ENCODE peak calls at places on chromosomes 4 and X, in six cellular contexts. B is breast epithelium, V is GM10248, X is A673, O is GM20000, U is tibial nerve. W is an unnamed sample.

GRCh38 chr4:23337292-23337691 is 552.6 kb downstream of the PPARGC1A start:
- DNase-seq in B (no peak), V (no peak), X (no peak), O (no peak), U (no peak), W (no peak)

GRCh38 chrX:633655-634305 is 3.2 kb downstream of the SHOX start:
- DNase-seq in B (no peak), V (no peak), X (no peak), O (no peak), U (no peak), W (no peak)

GRCh38 chrX:40096395-40097091 is 1.2 kb downstream of the BCOR start:
- DNase-seq in B (no peak), V (no peak), X (no peak), O (peak; percentile 63), U (no peak), W (peak; percentile 65)

GRCh38 chr4:137278431-137278830 is 253.9 kb downstream of the PCDH18 start:
- DNase-seq in B (no peak), V (no peak), X (no peak), O (no peak), U (no peak), W (no peak)

GRCh38 chr4:100174985-100175383 is 15.3 kb downstream of the DDIT4L start:
- DNase-seq in B (no peak), V (no peak), X (no peak), O (no peak), U (no peak), W (no peak)

GRCh38 chr4:110020139-110020538 is 107.5 kb downstream of the EGF start:
- DNase-seq in B (no peak), V (no peak), X (peak; percentile 34), O (no peak), U (no peak), W (no peak)

GRCh38 chr4:172698256-172698655 is 470.4 kb upstream of the GALNT7 start:
- DNase-seq in B (no peak), V (no peak), X (peak; percentile 68), O (no peak), U (no peak), W (no peak)

GRCh38 chr4:1075809-1076524 is 37.4 kb downstream of the RNF212 start:
- DNase-seq in B (no peak), V (no peak), X (no peak), O (no peak), U (no peak), W (no peak)

GRCh38 chr4:39527296-39528055 is at the start of gene UGDH:
- DNase-seq in B (peak; percentile 94), V (peak; percentile 99), X (peak; percentile 99), O (peak; percentile 99), U (peak; percentile 94), W (peak; percentile 98)

GRCh38 chr4:103424853-103425252 is 226.7 kb upstream of the CENPE start:
- DNase-seq in B (no peak), V (no peak), X (no peak), O (no peak), U (no peak), W (no peak)

GRCh38 chr4:117529401-117529800 is 444.0 kb upstream of the TRAM1L1 start:
- DNase-seq in B (no peak), V (no peak), X (no peak), O (no peak), U (no peak), W (no peak)

GRCh38 chrX:29662101-29662500 is 553.3 kb upstream of the MAGEB2 start:
- DNase-seq in B (no peak), V (no peak), X (peak; percentile 6), O (no peak), U (no peak), W (no peak)

GRCh38 chr4:83370640-83370906 is 35.9 kb upstream of the HPSE start:
- DNase-seq in B (no peak), V (no peak), X (no peak), O (no peak), U (no peak), W (no peak)

GRCh38 chr4:179417357-179417756 is 1975.1 kb upstream of the AGA start:
- DNase-seq in B (no peak), V (no peak), X (no peak), O (no peak), U (no peak), W (no peak)

GRCh38 chrX:110004210-110004609 is 1.3 kb downstream of the TMEM164 start:
- DNase-seq in B (no peak), V (no peak), X (no peak), O (no peak), U (no peak), W (no peak)

GRCh38 chr4:4534515-4535145 is 7.2 kb downstream of the STX18 start:
- DNase-seq in B (no peak), V (no peak), X (no peak), O (no peak), U (no peak), W (no peak)

GRCh38 chr4:104906274-104906673 is 240.4 kb upstream of the TET2 start:
- DNase-seq in B (no peak), V (no peak), X (no peak), O (no peak), U (no peak), W (no peak)

GRCh38 chr4:107034091-107034698 is 1.9 kb downstream of the DKK2 start:
- DNase-seq in B (no peak), V (peak; percentile 8), X (peak; percentile 98), O (no peak), U (peak; percentile 52), W (no peak)
- TF ChIP-seq CTCF in B (no peak), V (no peak), X (peak; percentile 91), O (no peak), U (peak; percentile 14), W (no peak)

DNA sequence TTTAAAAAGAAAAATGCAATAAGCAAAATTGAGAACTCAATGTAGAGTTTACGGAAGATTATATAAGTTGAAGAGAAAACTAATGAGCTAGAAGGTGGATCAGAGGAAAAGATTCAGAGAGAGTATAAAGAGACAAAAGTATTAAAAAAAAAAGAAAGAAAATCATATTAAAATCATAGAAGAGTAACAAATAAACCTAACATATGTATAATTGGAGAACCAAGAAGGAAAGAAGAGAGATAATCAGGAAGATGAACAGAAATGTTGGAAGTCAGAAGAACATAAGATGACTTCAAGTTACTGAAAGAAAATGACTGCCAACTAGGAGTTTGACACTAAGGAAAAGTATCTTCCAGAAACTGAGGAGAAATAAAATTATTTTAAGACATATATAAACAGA is 34.3 kb upstream of the ANTXR2 start:
- DNase-seq in B (no peak), V (no peak), X (no peak), O (no peak), U (no peak), W (no peak)
- TF ChIP-seq CTCF in B (no peak), V (no peak), X (no peak), O (no peak), U (no peak), W (no peak)

GRCh38 chr4:34417160-34417559 is 1827.2 kb downstream of the ARAP2 start:
- DNase-seq in B (no peak), V (no peak), X (no peak), O (no peak), U (no peak), W (no peak)

DNA sequence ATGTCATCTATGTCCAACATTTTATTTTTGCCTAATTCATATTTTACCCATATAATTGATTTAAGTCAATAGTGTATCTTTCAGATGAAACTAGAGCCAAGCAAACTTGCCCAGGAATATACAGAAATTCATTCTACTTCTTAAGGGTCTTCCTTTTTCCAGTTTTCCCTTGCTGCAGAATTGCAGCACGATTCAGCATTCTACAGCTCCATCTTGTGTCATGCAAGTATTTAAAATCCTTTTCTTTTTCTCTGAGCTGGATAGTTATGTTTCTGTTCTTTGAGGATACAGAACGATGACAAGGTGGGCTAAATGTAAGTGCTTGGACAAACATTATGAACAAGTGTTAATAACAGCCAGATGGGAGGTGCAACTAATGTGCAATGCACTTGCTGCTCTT is 1821.8 kb downstream of the ARAP2 start:
- DNase-seq in B (no peak), V (no peak), X (no peak), O (no peak), U (no peak), W (no peak)
- TF ChIP-seq CTCF in B (no peak), V (no peak), X (no peak), O (no peak), U (no peak), W (peak; percentile 10)

GRCh38 chr4:125522588-125522987 is 207.8 kb downstream of the FAT4 start:
- DNase-seq in B (no peak), V (no peak), X (no peak), O (no peak), U (no peak), W (no peak)

GRCh38 chr4:125520258-125520990 is 205.7 kb downstream of the FAT4 start:
- DNase-seq in B (no peak), V (no peak), X (no peak), O (no peak), U (no peak), W (no peak)

GRCh38 chr4:125529071-125529470 is 214.3 kb downstream of the FAT4 start:
- DNase-seq in B (no peak), V (no peak), X (no peak), O (no peak), U (no peak), W (no peak)

GRCh38 chr4:125522992-125523391 is 208.2 kb downstream of the FAT4 start:
- DNase-seq in B (no peak), V (no peak), X (no peak), O (no peak), U (no peak), W (no peak)

GRCh38 chr4:125526420-125526819 is 211.7 kb downstream of the FAT4 start:
- DNase-seq in B (no peak), V (no peak), X (peak; percentile 9), O (no peak), U (no peak), W (no peak)
- TF ChIP-seq CTCF in B (no peak), V (no peak), X (peak; percentile 25), O (no peak), U (no peak), W (no peak)

GRCh38 chrX:12898073-12898472 is 8.3 kb upstream of the TLR8 start:
- DNase-seq in B (no peak), V (no peak), X (no peak), O (no peak), U (no peak), W (no peak)

GRCh38 chrX:12899506-12899905 is 6.9 kb upstream of the TLR8 start:
- DNase-seq in B (no peak), V (no peak), X (no peak), O (no peak), U (no peak), W (no peak)

GRCh38 chrX:12896935-12897334 is 9.5 kb upstream of the TLR8 start:
- DNase-seq in B (no peak), V (no peak), X (no peak), O (no peak), U (no peak), W (no peak)

GRCh38 chrX:12903646-12904045 is 2.8 kb upstream of the TLR8 start:
- DNase-seq in B (no peak), V (no peak), X (no peak), O (no peak), U (peak; percentile 27), W (no peak)

GRCh38 chrX:12901486-12901885 is 4.9 kb upstream of the TLR8 start:
- DNase-seq in B (peak; percentile 40), V (peak; percentile 70), X (peak; percentile 56), O (peak; percentile 45), U (peak; percentile 55), W (peak; percentile 80)
- TF ChIP-seq CTCF in B (peak; percentile 26), V (peak; percentile 47), X (peak; percentile 80), O (peak; percentile 61), U (peak; percentile 49), W (peak; percentile 84)

W was measured in GM13977.